ENCODE peak calls at places on chromosome 19, in five cellular contexts. Z is heart right ventricle, M is epithelial cell of esophagus, U is PC-3, O is thyroid gland. L is an unnamed sample.
A peak's percentile ranks its signal among the peaks of the same experiment; 100 is the strongest.

GRCh38 chr19:46732966-46733692 is 12.7 kb upstream of the FKRP start:
- DNase-seq in M (peak; percentile 33), O (no peak), U (peak; percentile 67), Z (no peak), L (no peak)

GRCh38 chr19:44890366-44891015 is 563 bp upstream of the TOMM40 start:
- DNase-seq in U (peak; percentile 99), Z (peak; percentile 100), M (peak; percentile 100), O (peak; percentile 100), L (peak; percentile 95)

GRCh38 chr19:28436320-28436719 is 776.6 kb downstream of the UQCRFS1 start:
- DNase-seq in U (no peak), M (no peak), O (no peak), Z (no peak), L (no peak)

GRCh38 chr19:2114218-2114617 is 17.5 kb downstream of the IZUMO4 start:
- DNase-seq in U (no peak), O (no peak), Z (no peak), M (no peak), L (no peak)

GRCh38 chr19:11138659-11139526 is 16.7 kb downstream of the SPC24 start:
- DNase-seq in Z (peak; percentile 86), O (peak; percentile 61), U (peak; percentile 89), M (peak; percentile 55), L (no peak)

GRCh38 chr19:55245236-55245904 is 13.4 kb downstream of the PPP6R1 start:
- DNase-seq in Z (no peak), O (no peak), M (no peak), U (no peak), L (no peak)

GRCh38 chr19:7373862-7374261 is 25.1 kb downstream of the ARHGEF18 start:
- DNase-seq in U (peak; percentile 56), M (peak; percentile 38), O (no peak), Z (no peak), L (no peak)

GRCh38 chr19:39135701-39136100 is 10.1 kb downstream of the PAK4 start:
- DNase-seq in Z (no peak), O (no peak), U (no peak), M (no peak), L (no peak)

GRCh38 chr19:9165256-9165655 is 13.5 kb upstream of the OR7D2 start:
- DNase-seq in Z (no peak), M (peak; percentile 14), U (no peak), O (no peak), L (no peak)

GRCh38 chr19:6935618-6936017 is 48.2 kb downstream of the ADGRE1 start:
- DNase-seq in Z (no peak), O (no peak), U (no peak), M (no peak), L (no peak)

GRCh38 chr19:7196721-7197168 is 97.5 kb downstream of the INSR start:
- DNase-seq in M (no peak), U (no peak), Z (no peak), O (no peak), L (no peak)

GRCh38 chr19:37095859-37096258 is 17.6 kb downstream of the ZNF420 start:
- DNase-seq in U (no peak), Z (no peak), O (no peak), M (no peak), L (no peak)

GRCh38 chr19:1412995-1413889 is 5.9 kb downstream of the DAZAP1 start:
- DNase-seq in O (peak; percentile 42), U (no peak), Z (no peak), M (no peak), L (no peak)

GRCh38 chr19:44869728-44870470 is 21.2 kb upstream of the TOMM40 start:
- DNase-seq in U (peak; percentile 27), O (no peak), Z (no peak), M (no peak), L (no peak)

GRCh38 chr19:12666305-12667048 is at the start of the genes MAN2B1 and WDR83:
- DNase-seq in U (peak; percentile 85), Z (peak; percentile 78), O (peak; percentile 71), M (peak; percentile 75), L (peak; percentile 12)

GRCh38 chr19:289651-290538 is 1.3 kb downstream of the PLPP2 start:
- DNase-seq in M (peak; percentile 94), Z (no peak), U (no peak), O (peak; percentile 43), L (no peak)

GRCh38 chr19:42324655-42325307 is 654 bp upstream of the MEGF8 start:
- DNase-seq in U (no peak), Z (no peak), O (no peak), M (no peak), L (no peak)

GRCh38 chr19:52274191-52274590 is 4.8 kb downstream of the ZNF766 start:
- DNase-seq in U (no peak), M (no peak), O (no peak), Z (no peak), L (no peak)

GRCh38 chr19:52270266-52270885 is 989 bp downstream of the ZNF766 start:
- DNase-seq in U (no peak), Z (no peak), M (peak; percentile 2), O (no peak), L (no peak)

GRCh38 chr19:52273301-52273700 is 3.9 kb downstream of the ZNF766 start:
- DNase-seq in M (no peak), U (no peak), O (no peak), Z (no peak), L (no peak)

DNA sequence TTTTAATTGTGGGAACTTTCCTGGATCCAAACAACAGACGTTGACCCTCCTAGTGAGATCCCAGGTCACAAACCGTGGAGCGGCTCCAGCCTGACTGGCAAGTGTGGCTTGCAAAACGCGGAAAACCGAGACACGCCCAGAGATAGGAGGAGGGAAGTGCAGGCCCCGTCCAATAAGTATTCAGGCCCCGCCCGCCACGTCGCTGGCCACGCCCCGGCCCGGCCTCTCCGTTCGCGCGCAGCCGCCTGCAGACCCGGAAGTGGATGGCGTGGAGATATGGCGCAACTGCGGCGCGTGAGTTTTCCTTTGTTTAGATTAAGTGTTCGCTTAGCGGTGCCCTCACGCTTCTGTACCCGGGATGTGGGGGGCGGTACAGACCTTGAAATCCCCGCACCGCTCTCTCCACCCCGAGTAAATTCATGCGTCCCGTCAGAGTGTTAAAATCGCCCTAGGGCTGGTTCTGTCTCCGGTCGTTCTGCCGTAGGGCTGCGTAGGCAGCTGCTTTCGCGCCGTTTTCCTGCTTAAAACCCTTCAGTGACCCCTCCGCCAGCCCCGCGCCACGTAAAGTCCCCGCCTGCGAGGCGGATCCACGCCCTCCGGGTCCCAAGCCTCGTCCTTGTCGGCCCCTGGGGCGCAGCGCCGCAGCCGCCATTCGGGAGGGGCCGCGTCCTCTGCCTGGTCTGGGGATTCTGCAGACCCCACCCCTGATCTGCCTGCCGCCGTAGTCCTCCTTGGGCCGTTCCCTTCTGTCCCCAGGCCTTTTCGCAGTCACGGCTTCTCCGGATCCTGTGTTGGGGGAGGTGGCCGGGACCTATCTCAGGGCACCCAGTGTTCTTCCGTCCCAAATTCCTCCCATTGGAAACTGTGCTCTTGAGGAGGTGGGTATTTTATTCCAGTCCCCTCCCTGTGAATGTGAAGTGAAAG is at the start of gene ZNF766:
- DNase-seq in Z (peak; percentile 98), M (peak; percentile 97), U (peak; percentile 95), O (peak; percentile 98), L (peak; percentile 85)
- TF ChIP-seq CTCF in Z (no peak), M (no peak), U (no peak), O (no peak), L (no peak)

DNA sequence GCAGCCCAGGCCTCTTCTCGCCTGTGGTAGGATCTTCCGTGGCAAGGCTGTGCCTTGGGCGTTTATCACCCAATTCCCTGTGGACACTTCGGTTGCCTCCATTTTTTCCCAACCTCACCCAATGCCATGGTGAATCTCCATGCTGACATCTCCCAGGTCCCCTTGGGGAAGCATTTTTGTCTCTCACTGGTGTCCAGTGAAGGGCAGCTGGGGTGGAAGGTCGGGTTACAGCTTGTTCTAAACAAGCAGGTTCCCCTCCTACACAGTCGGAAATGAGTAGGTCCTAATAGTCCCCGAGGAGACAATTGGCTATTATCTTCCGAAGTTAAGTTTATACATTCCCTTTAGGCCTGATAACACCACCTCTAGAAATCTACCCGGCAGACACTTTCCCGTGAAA is 34.1 kb downstream of the PTPRS start:
- DNase-seq in M (no peak), U (no peak), Z (no peak), O (no peak), L (no peak)
- TF ChIP-seq CTCF in M (no peak), U (no peak), Z (no peak), O (no peak), L (no peak)

GRCh38 chr19:16330368-16330801 is 5.8 kb downstream of the KLF2 start:
- DNase-seq in M (peak; percentile 97), U (peak; percentile 97), O (peak; percentile 49), Z (peak; percentile 66), L (no peak)

GRCh38 chr19:16327131-16327450 is 2.5 kb downstream of the KLF2 start:
- DNase-seq in U (no peak), Z (no peak), M (no peak), O (no peak), L (no peak)

GRCh38 chr19:16327501-16327900 is 2.9 kb downstream of the KLF2 start:
- DNase-seq in O (no peak), Z (no peak), U (no peak), M (no peak), L (no peak)

GRCh38 chr19:16327911-16328823 is 3.5 kb downstream of the KLF2 start:
- DNase-seq in O (peak; percentile 45), U (no peak), Z (peak; percentile 56), M (peak; percentile 77), L (peak; percentile 66)

GRCh38 chr19:16328824-16329482 is 4.3 kb downstream of the KLF2 start:
- DNase-seq in O (no peak), U (no peak), M (no peak), Z (no peak), L (no peak)
- TF ChIP-seq CTCF in O (no peak), U (peak; percentile 26), M (no peak), Z (no peak), L (no peak)

GRCh38 chr19:52494518-52494917 is 33.0 kb upstream of the ZNF808 start:
- DNase-seq in M (no peak), O (no peak), U (peak; percentile 74), Z (no peak), L (no peak)

GRCh38 chr19:52492991-52493470 is 34.4 kb upstream of the ZNF808 start:
- DNase-seq in O (peak; percentile 68), M (peak; percentile 1), Z (peak; percentile 13), U (no peak), L (no peak)

DNA sequence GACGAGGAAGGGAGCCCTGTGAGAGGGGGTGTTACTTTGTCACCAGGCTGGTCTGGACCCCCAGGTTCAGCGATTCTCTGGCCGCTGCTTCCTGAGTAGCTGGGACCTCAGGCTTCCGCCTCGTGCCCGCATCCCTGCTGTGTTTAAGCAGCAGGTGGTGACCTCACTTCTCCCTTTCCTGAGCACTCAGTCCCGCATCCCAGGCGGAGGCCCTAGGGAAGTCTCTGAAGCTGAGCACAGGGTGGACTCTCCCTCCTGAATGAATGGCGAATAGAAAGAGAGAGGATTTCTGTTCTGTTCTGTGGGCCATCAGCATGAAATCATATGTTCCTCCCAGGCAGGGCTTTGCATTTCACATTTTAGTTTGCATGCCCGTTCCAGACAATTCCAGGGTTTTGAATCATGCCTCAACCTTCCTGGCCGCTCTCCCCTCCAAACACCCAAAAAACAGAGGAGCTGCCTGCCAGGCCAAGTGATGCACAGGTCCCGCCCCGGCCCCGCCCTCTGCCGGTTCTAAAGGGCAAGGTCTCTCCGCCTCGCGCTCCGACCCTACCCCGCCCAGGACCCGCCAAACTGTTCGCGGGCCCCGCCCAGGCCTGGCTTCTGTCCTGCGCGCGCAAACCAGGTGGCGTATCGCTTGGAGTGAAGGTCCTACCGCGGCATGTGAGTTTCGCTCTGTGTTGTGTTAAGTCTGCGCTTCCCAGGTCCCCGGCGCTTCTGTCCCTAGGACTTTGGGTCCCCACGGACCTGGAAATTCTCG is 35.1 kb upstream of the ZNF808 start:
- DNase-seq in U (no peak), Z (no peak), M (peak; percentile 2), O (peak; percentile 50), L (no peak)
- TF ChIP-seq CTCF in U (no peak), Z (no peak), M (no peak), O (no peak), L (no peak)